ENCODE peak calls at places on chromosomes 7 and 10, in seven cellular contexts. Z is HEK293T; S is cortex of kidney; R is GM13976; P is Right ventricle myocardium inferior; U is stimulated activated CD4-positive, alpha-beta T cell treated with anti-CD3 and anti-CD28 coated beads, TNF-alpha, amount 100 ng/mL, for 24 hours; B is HFFc6. G is an unnamed sample.

GRCh38 chr7:153452661-153453060 is 599.5 kb upstream of the DPP6 start:
- DNase-seq in Z (no peak), S (no peak), R (no peak), P (no peak), U (no peak), B (no peak), G (no peak)

GRCh38 chr10:97138174-97138573 is 47.6 kb downstream of the SLIT1 start:
- DNase-seq in Z (peak), S (no peak), R (no peak), P (no peak), U (no peak), B (no peak), G (no peak)

GRCh38 chr7:145862212-145862611 is 254.4 kb upstream of the CNTNAP2 start:
- DNase-seq in Z (no peak), S (no peak), R (no peak), P (no peak), U (no peak), B (no peak), G (no peak)

GRCh38 chr7:99375070-99375807 is 709 bp downstream of the ARPC1B start:
- DNase-seq in Z (peak), S (no peak), R (peak), P (peak), U (peak), B (peak), G (peak)

GRCh38 chr7:95596183-95597135 is at the start of gene PDK4:
- DNase-seq in Z (peak), S (peak), R (peak), P (peak), U (no peak), B (peak), G (peak)

GRCh38 chr10:3763035-3763456 is 22.0 kb downstream of the KLF6 start:
- DNase-seq in Z (no peak), S (no peak), R (no peak), P (no peak), U (no peak), B (no peak), G (no peak)

GRCh38 chr10:77011823-77012566 is 625.6 kb downstream of the KCNMA1 start:
- DNase-seq in Z (no peak), S (no peak), R (no peak), P (no peak), U (no peak), B (no peak), G (no peak)

GRCh38 chr10:119252051-119252465 is 44.7 kb downstream of the GRK5 start:
- DNase-seq in Z (no peak), S (no peak), R (no peak), P (no peak), U (no peak), B (peak), G (peak)

GRCh38 chr7:102890292-102890970 is 22.4 kb upstream of the LRRC17 start:
- DNase-seq in Z (no peak), S (no peak), R (no peak), P (no peak), U (no peak), B (peak), G (no peak)

G was measured in Right ventricle myocardium superior.